ENCODE peak calls at places on chromosomes 11 and 22, in eight cellular contexts. P is stomach, R is H7, F is aorta, L is spleen, E is Panc1, B is colonic mucosa, V is adrenal gland. S is an unnamed sample.

GRCh38 chr11:121936781-121937447 is 179.1 kb downstream of the BLID start:
- DNase-seq in P (no peak), R (no peak), F (no peak), L (no peak), E (no peak), B (no peak), V (no peak), S (no peak)

GRCh38 chr11:64489831-64490441 is 101.1 kb upstream of the SLC22A12 start:
- DNase-seq in P (peak; percentile 28), R (peak; percentile 91), F (peak; percentile 88), L (peak; percentile 86), E (no peak), B (peak; percentile 55), V (peak; percentile 66), S (peak; percentile 66)

GRCh38 chr11:126817523-126818450 is 182.8 kb downstream of the KIRREL3 start:
- DNase-seq in P (no peak), R (no peak), F (no peak), L (no peak), E (no peak), B (no peak), V (no peak), S (no peak)

GRCh38 chr11:102446606-102447005 is 6.0 kb downstream of the TMEM123 start:
- DNase-seq in P (no peak), R (no peak), F (no peak), L (no peak), E (no peak), B (no peak), V (no peak), S (no peak)

GRCh38 chr11:116052603-116053537 is 548.7 kb upstream of the CADM1 start:
- DNase-seq in P (no peak), R (peak; percentile 50), F (no peak), L (no peak), E (no peak), B (no peak), V (no peak), S (no peak)

GRCh38 chr22:27094633-27095308 is 437.4 kb downstream of the MIAT start:
- DNase-seq in P (no peak), R (no peak), F (no peak), L (no peak), E (no peak), B (no peak), V (no peak), S (no peak)

GRCh38 chr11:23725752-23726151 is 771.1 kb upstream of the LUZP2 start:
- DNase-seq in P (no peak), R (no peak), F (no peak), L (no peak), E (no peak), B (no peak), V (no peak), S (no peak)

GRCh38 chr11:55357560-55358184 is 10.1 kb upstream of the OR4A15 start:
- DNase-seq in P (no peak), R (no peak), F (no peak), L (no peak), E (no peak), B (no peak), V (no peak), S (no peak)

GRCh38 chr11:79312591-79313267 is 128.1 kb downstream of the TENM4 start:
- DNase-seq in P (no peak), R (no peak), F (no peak), L (no peak), E (no peak), B (no peak), V (no peak), S (no peak)

GRCh38 chr11:62139526-62140301 is 15.9 kb downstream of the INCENP start:
- DNase-seq in P (no peak), R (peak; percentile 15), F (peak; percentile 71), L (peak; percentile 46), E (no peak), B (no peak), V (no peak), S (no peak)

GRCh38 chr11:70805243-70805642 is 406.9 kb downstream of the CTTN start:
- DNase-seq in P (no peak), R (no peak), F (no peak), L (no peak), E (no peak), B (no peak), V (no peak), S (no peak)

GRCh38 chr22:49833340-49834007 is 5.8 kb upstream of the BRD1 start:
- DNase-seq in P (no peak), R (no peak), F (no peak), L (no peak), E (no peak), B (no peak), V (no peak), S (peak; percentile 24)

GRCh38 chr11:57513911-57514537 is 1.5 kb downstream of the SLC43A1 start:
- DNase-seq in P (peak; percentile 69), R (peak; percentile 84), F (peak; percentile 84), L (peak; percentile 86), E (no peak), B (peak; percentile 58), V (peak; percentile 58), S (peak; percentile 39)

DNA sequence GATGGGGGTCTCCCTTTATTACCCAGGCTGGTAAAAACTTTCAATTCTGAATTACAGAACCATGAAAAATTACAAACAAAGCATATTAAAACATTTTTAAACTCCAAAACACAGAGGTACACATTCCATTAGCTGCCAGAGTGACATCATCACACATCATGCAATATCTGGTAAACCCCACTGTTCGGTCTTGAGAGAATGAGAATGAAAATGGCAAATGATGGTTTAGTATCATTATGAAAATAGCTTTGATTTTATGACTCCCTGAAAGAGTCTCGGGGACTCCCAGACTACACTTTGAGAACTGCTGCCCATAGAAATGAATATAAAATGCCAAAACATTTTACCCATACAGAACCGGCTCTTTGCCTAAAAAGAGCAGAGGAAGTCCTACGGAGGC is 18.8 kb downstream of the LARGE2 start:
- DNase-seq in P (no peak), R (no peak), F (no peak), L (no peak), E (no peak), B (no peak), V (no peak), S (no peak)
- H3K36me3 ChIP-seq in P (peaks cover 65% of the 10 kb centered on the region), R (no peaks in the 10 kb centered on the region), F (peaks cover 10% of the 10 kb centered on the region), L (peaks cover 42% of the 10 kb centered on the region), E (peaks cover 6% of the 10 kb centered on the region), B (no peaks in the 10 kb centered on the region), V (no peaks in the 10 kb centered on the region), S (peaks cover 3% of the 10 kb centered on the region)

GRCh38 chr22:37167176-37167980 is 17.7 kb upstream of the IL2RB start:
- DNase-seq in P (no peak), R (no peak), F (peak; percentile 68), L (peak; percentile 78), E (no peak), B (peak; percentile 77), V (peak; percentile 18), S (no peak)
- H3K4me3 ChIP-seq in P (no peak overlapping the region), R (no peak overlapping the region), F (no peak overlapping the region), L (peak overlapping the region; percentile 17), E (no peak overlapping the region), B (peak overlapping the region; percentile 12), V (no peak overlapping the region), S (peak overlapping the region; percentile 5)

GRCh38 chr22:47022075-47022473 is 259.6 kb downstream of the TBC1D22A start:
- DNase-seq in P (peak; percentile 10), R (no peak), F (peak; percentile 36), L (no peak), E (no peak), B (no peak), V (no peak), S (no peak)

GRCh38 chr22:47021371-47022074 is 259.1 kb downstream of the TBC1D22A start:
- DNase-seq in P (peak; percentile 7), R (no peak), F (peak; percentile 38), L (no peak), E (no peak), B (no peak), V (no peak), S (no peak)

GRCh38 chr22:47020157-47020556 is 257.7 kb downstream of the TBC1D22A start:
- DNase-seq in P (no peak), R (no peak), F (no peak), L (no peak), E (no peak), B (no peak), V (no peak), S (no peak)

GRCh38 chr22:47023871-47024270 is 261.4 kb downstream of the TBC1D22A start:
- DNase-seq in P (peak; percentile 4), R (no peak), F (peak; percentile 46), L (no peak), E (no peak), B (no peak), V (no peak), S (no peak)

DNA sequence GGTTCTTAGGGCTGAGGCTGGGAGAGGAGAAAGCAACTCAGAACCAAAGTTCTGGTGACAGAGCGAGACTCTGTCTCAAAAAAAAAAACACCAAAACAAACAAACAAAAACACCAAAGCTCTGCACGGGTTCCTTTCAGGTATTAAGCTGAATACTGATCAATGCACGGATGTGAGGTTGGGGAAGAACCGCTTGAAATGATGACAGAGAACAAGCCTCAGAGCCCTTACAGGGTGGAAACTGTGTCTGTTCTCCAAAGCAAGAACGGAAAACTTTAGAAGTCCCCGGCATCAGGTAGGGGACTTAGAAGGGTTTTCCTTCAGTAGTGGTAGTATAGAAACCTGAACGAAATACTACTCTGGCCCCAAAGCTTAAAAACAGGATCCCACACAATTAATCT is 260.0 kb downstream of the TBC1D22A start:
- DNase-seq in P (no peak), R (no peak), F (no peak), L (no peak), E (no peak), B (no peak), V (no peak), S (no peak)
- H3K36me3 ChIP-seq in P (peaks cover 7% of the 10 kb centered on the region), R (no peaks in the 10 kb centered on the region), F (no peaks in the 10 kb centered on the region), L (peaks cover 7% of the 10 kb centered on the region), E (no peaks in the 10 kb centered on the region), B (no peaks in the 10 kb centered on the region), V (no peaks in the 10 kb centered on the region), S (no peaks in the 10 kb centered on the region)

GRCh38 chr11:35814026-35814425 is 129.8 kb upstream of the LDLRAD3 start:
- DNase-seq in P (no peak), R (no peak), F (no peak), L (no peak), E (no peak), B (no peak), V (no peak), S (no peak)

GRCh38 chr11:35809561-35809960 is 134.3 kb upstream of the LDLRAD3 start:
- DNase-seq in P (no peak), R (no peak), F (no peak), L (no peak), E (no peak), B (no peak), V (no peak), S (no peak)

GRCh38 chr11:35812850-35813249 is 131.0 kb upstream of the LDLRAD3 start:
- DNase-seq in P (no peak), R (no peak), F (no peak), L (no peak), E (no peak), B (no peak), V (peak; percentile 49), S (no peak)

GRCh38 chr11:35810045-35810444 is 133.8 kb upstream of the LDLRAD3 start:
- DNase-seq in P (no peak), R (no peak), F (no peak), L (no peak), E (no peak), B (no peak), V (no peak), S (no peak)

DNA sequence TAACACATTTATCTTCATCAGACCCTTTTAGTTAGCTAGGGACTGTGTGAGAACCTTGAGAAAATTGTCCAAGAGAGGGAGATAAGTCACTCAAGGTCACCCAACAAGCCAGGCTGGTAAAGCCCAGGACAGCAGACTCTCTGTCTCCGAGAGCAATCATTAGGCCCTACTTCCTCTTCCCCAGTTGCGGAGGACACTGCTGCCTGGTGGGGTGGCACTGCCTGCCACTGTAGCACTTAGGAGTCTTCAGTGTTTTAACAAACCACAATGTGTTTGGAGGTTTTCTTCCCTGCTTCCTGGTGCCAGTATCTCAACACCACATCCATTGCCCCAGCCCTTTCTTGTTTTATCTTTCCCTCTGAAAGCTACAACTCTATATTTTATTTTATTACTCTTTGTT is 132.1 kb upstream of the LDLRAD3 start:
- DNase-seq in P (no peak), R (no peak), F (no peak), L (no peak), E (no peak), B (no peak), V (no peak), S (no peak)
- H3K4me3 ChIP-seq in P (no peak overlapping the region), R (no peak overlapping the region), F (no peak overlapping the region), L (no peak overlapping the region), E (no peak overlapping the region), B (no peak overlapping the region), V (no peak overlapping the region), S (no peak overlapping the region)

S was measured in psoas muscle.